ENCODE peak calls at places on chromosomes 11 and 22, in nine cellular contexts. U is coronary artery, S is tibial nerve, Y is NCI-H1436, E is OCI-LY7, R is LHCN-M2, Z is endothelial cell, I is HL-60, W is NAMALWA. K is an unnamed sample.

GRCh38 chr22:28441720-28442263 is 237.8 kb downstream of the TTC28 start:
- DNase-seq in U (no peak), S (no peak), Y (no peak), E (no peak), R (peak), Z (no peak), I (no peak), W (no peak), K (no peak)

GRCh38 chr22:31079095-31079642 is 1.9 kb upstream of the SMTN start:
- DNase-seq in U (no peak), S (no peak), Y (no peak), E (peak), R (no peak), Z (no peak), I (no peak), W (no peak), K (no peak)

GRCh38 chr22:26753125-26753862 is 95.9 kb downstream of the MIAT start:
- DNase-seq in U (no peak), S (no peak), Y (no peak), E (no peak), R (no peak), Z (no peak), I (no peak), W (no peak), K (no peak)

GRCh38 chr11:69640260-69640994 is 529 bp upstream of the CCND1 start:
- DNase-seq in U (peak), S (no peak), Y (no peak), E (no peak), R (peak), Z (no peak), I (no peak), W (no peak), K (no peak)

GRCh38 chr11:11435673-11436072 is 82.6 kb upstream of the CSNK2A3 start:
- DNase-seq in U (no peak), S (no peak), Y (no peak), E (no peak), R (no peak), Z (no peak), I (no peak), W (no peak), K (no peak)

GRCh38 chr11:65186701-65187100 is 5.0 kb downstream of the CAPN1 start:
- DNase-seq in U (no peak), S (no peak), Y (no peak), E (no peak), R (no peak), Z (no peak), I (no peak), W (no peak), K (no peak)

GRCh38 chr22:27747396-27748256 is 53.9 kb downstream of the MN1 start:
- DNase-seq in U (peak), S (no peak), Y (no peak), E (no peak), R (no peak), Z (no peak), I (no peak), W (peak), K (no peak)

GRCh38 chr11:102577182-102577581 is 46.6 kb upstream of the MMP7 start:
- DNase-seq in U (no peak), S (no peak), Y (no peak), E (no peak), R (peak), Z (no peak), I (peak), W (no peak), K (no peak)

GRCh38 chr22:28927526-28928089 is 44.2 kb downstream of the ZNRF3 start:
- DNase-seq in U (no peak), S (no peak), Y (no peak), E (no peak), R (no peak), Z (no peak), I (no peak), W (no peak), K (no peak)

GRCh38 chr11:123431619-123432018 is 1.6 kb downstream of the GRAMD1B start:
- DNase-seq in U (no peak), S (no peak), Y (no peak), E (no peak), R (no peak), Z (no peak), I (no peak), W (no peak), K (no peak)

GRCh38 chr11:36469063-36469462 is 41.0 kb downstream of the TRAF6 start:
- DNase-seq in U (no peak), S (no peak), Y (no peak), E (no peak), R (peak), Z (peak), I (no peak), W (peak), K (no peak)

GRCh38 chr11:85379066-85379465 is 248.1 kb downstream of the DLG2 start:
- DNase-seq in U (no peak), S (no peak), Y (no peak), E (no peak), R (no peak), Z (no peak), I (no peak), W (no peak), K (no peak)

GRCh38 chr11:76512851-76513653 is 68.2 kb downstream of the EMSY start:
- DNase-seq in U (no peak), S (no peak), Y (no peak), E (peak), R (peak), Z (no peak), I (no peak), W (peak), K (no peak)

GRCh38 chr11:47189100-47189834 is 3.0 kb upstream of the PACSIN3 start:
- DNase-seq in U (no peak), S (no peak), Y (no peak), E (no peak), R (peak), Z (no peak), I (no peak), W (no peak), K (no peak)

GRCh38 chr11:74672956-74673895 is 58.0 kb downstream of the CHRDL2 start:
- DNase-seq in U (peak), S (no peak), Y (no peak), E (no peak), R (peak), Z (no peak), I (peak), W (no peak), K (no peak)

GRCh38 chr11:71542856-71543743 is 5.1 kb upstream of the KRTAP5-9 start:
- DNase-seq in U (no peak), S (no peak), Y (no peak), E (no peak), R (peak), Z (no peak), I (no peak), W (no peak), K (no peak)

GRCh38 chr11:110295487-110296225 is 758 bp downstream of the RDX start:
- DNase-seq in U (peak), S (peak), Y (no peak), E (peak), R (peak), Z (peak), I (no peak), W (peak), K (no peak)

GRCh38 chr11:133065847-133066485 is 466.3 kb downstream of the OPCML start:
- DNase-seq in U (no peak), S (no peak), Y (no peak), E (no peak), R (no peak), Z (no peak), I (no peak), W (no peak), K (no peak)

GRCh38 chr11:43119275-43119970 is 192.4 kb upstream of the API5 start:
- DNase-seq in U (no peak), S (no peak), Y (no peak), E (no peak), R (no peak), Z (no peak), I (no peak), W (peak), K (no peak)

GRCh38 chr11:71140206-71140919 is 112.0 kb downstream of the SHANK2 start:
- DNase-seq in U (no peak), S (no peak), Y (peak), E (no peak), R (no peak), Z (no peak), I (no peak), W (no peak), K (no peak)

GRCh38 chr11:119484741-119485605 is 62.0 kb upstream of the THY1 start:
- DNase-seq in U (peak), S (no peak), Y (no peak), E (peak), R (no peak), Z (peak), I (no peak), W (peak), K (no peak)

GRCh38 chr11:61541568-61541967 is 33.0 kb downstream of the LRRC10B start:
- DNase-seq in U (no peak), S (no peak), Y (peak), E (peak), R (peak), Z (no peak), I (peak), W (no peak), K (no peak)

K was measured in NCI-H524 treated with DMSO at 0.1 percent for 48 hours.